ENCODE peak calls at places on chromosomes 7 and 10, in seven cellular contexts. J is transverse colon, H is stomach, U is prostate gland, E is spleen, S is upper lobe of left lung, C is HepG2. Y is an unnamed sample.

GRCh38 chr10:79413196-79413595 is 32.2 kb downstream of the ZCCHC24 start:
- DNase-seq in J (no peak), H (no peak), U (no peak), E (peak), S (peak), C (no peak), Y (no peak)

GRCh38 chr7:158070222-158070920 is 517.3 kb downstream of the PTPRN2 start:
- DNase-seq in J (no peak), H (no peak), U (no peak), E (peak), S (no peak), C (no peak), Y (no peak)

GRCh38 chr10:24202181-24202570 is 6.8 kb upstream of the KIAA1217 start:
- DNase-seq in J (peak), H (no peak), U (peak), E (no peak), S (no peak), C (peak), Y (no peak)

GRCh38 chr10:95430231-95430951 is 130.8 kb downstream of the SORBS1 start:
- DNase-seq in J (peak), H (peak), U (peak), E (no peak), S (peak), C (peak), Y (peak)

GRCh38 chr7:84022686-84023308 is 171.8 kb downstream of the SEMA3A start:
- DNase-seq in J (peak), H (peak), U (no peak), E (no peak), S (no peak), C (peak), Y (no peak)

GRCh38 chr10:74640134-74640533 is 186.3 kb upstream of the KAT6B start:
- DNase-seq in J (no peak), H (no peak), U (no peak), E (no peak), S (no peak), C (no peak), Y (no peak)

GRCh38 chr10:75994332-75995040 is 563.1 kb downstream of the LRMDA start:
- DNase-seq in J (no peak), H (no peak), U (no peak), E (no peak), S (no peak), C (no peak), Y (no peak)

GRCh38 chr10:133318494-133319127 is 9.9 kb downstream of the ZNF511 start:
- DNase-seq in J (peak), H (peak), U (no peak), E (peak), S (peak), C (peak), Y (peak)

GRCh38 chr10:31940839-31941653 is 12.4 kb upstream of the ARHGAP12 start:
- DNase-seq in J (peak), H (peak), U (peak), E (no peak), S (no peak), C (peak), Y (no peak)

GRCh38 chr10:80460399-80461207 is 6.5 kb downstream of the TSPAN14 start:
- DNase-seq in J (peak), H (peak), U (peak), E (no peak), S (peak), C (peak), Y (no peak)

GRCh38 chr7:123607423-123607975 is 5.9 kb downstream of the ASB15 start:
- DNase-seq in J (no peak), H (no peak), U (no peak), E (no peak), S (no peak), C (no peak), Y (no peak)

GRCh38 chr10:96292971-96293909 is 11.0 kb upstream of the DNTT start:
- DNase-seq in J (peak), H (no peak), U (peak), E (no peak), S (no peak), C (peak), Y (no peak)

GRCh38 chr10:60098676-60099601 is 192.6 kb upstream of the CCDC6 start:
- DNase-seq in J (no peak), H (no peak), U (no peak), E (no peak), S (no peak), C (peak), Y (no peak)

GRCh38 chr7:150850273-150850672 is 2.0 kb upstream of the AOC1 start:
- DNase-seq in J (no peak), H (no peak), U (no peak), E (no peak), S (no peak), C (no peak), Y (no peak)

GRCh38 chr10:112671743-112672142 is 224.7 kb downstream of the VTI1A start:
- DNase-seq in J (no peak), H (no peak), U (no peak), E (no peak), S (no peak), C (no peak), Y (no peak)

GRCh38 chr7:5484921-5485320 is 61.3 kb upstream of the TNRC18 start:
- DNase-seq in J (no peak), H (no peak), U (no peak), E (no peak), S (no peak), C (no peak), Y (no peak)

GRCh38 chr7:41755100-41755499 is 52.2 kb upstream of the INHBA start:
- DNase-seq in J (no peak), H (no peak), U (no peak), E (no peak), S (no peak), C (no peak), Y (no peak)

GRCh38 chr7:106772655-106773108 is 92.4 kb upstream of the PIK3CG start:
- DNase-seq in J (no peak), H (no peak), U (no peak), E (no peak), S (no peak), C (no peak), Y (no peak)

GRCh38 chr10:129960493-129961273 is 3.4 kb downstream of the EBF3 start:
- DNase-seq in J (no peak), H (no peak), U (no peak), E (no peak), S (no peak), C (no peak), Y (no peak)

GRCh38 chr10:3350205-3350604 is 177.6 kb upstream of the PITRM1 start:
- DNase-seq in J (no peak), H (no peak), U (no peak), E (no peak), S (no peak), C (no peak), Y (no peak)

GRCh38 chr10:53664620-53665019 is 892.0 kb upstream of the MBL2 start:
- DNase-seq in J (peak), H (no peak), U (no peak), E (no peak), S (peak), C (no peak), Y (no peak)

GRCh38 chr7:43454936-43455518 is 127.9 kb upstream of the STK17A start:
- DNase-seq in J (no peak), H (no peak), U (no peak), E (no peak), S (no peak), C (peak), Y (no peak)

GRCh38 chr7:37201876-37202198 is 246.8 kb downstream of the ELMO1 start:
- DNase-seq in J (no peak), H (no peak), U (no peak), E (no peak), S (no peak), C (no peak), Y (no peak)

GRCh38 chr7:37198906-37199485 is 249.7 kb downstream of the ELMO1 start:
- DNase-seq in J (peak), H (peak), U (peak), E (peak), S (peak), C (peak), Y (peak)

GRCh38 chr7:37198188-37198905 is 250.3 kb downstream of the ELMO1 start:
- DNase-seq in J (no peak), H (no peak), U (no peak), E (no peak), S (no peak), C (peak), Y (no peak)

GRCh38 chr7:37205451-37205850 is 243.2 kb downstream of the ELMO1 start:
- DNase-seq in J (peak), H (no peak), U (no peak), E (no peak), S (no peak), C (no peak), Y (no peak)

DNA sequence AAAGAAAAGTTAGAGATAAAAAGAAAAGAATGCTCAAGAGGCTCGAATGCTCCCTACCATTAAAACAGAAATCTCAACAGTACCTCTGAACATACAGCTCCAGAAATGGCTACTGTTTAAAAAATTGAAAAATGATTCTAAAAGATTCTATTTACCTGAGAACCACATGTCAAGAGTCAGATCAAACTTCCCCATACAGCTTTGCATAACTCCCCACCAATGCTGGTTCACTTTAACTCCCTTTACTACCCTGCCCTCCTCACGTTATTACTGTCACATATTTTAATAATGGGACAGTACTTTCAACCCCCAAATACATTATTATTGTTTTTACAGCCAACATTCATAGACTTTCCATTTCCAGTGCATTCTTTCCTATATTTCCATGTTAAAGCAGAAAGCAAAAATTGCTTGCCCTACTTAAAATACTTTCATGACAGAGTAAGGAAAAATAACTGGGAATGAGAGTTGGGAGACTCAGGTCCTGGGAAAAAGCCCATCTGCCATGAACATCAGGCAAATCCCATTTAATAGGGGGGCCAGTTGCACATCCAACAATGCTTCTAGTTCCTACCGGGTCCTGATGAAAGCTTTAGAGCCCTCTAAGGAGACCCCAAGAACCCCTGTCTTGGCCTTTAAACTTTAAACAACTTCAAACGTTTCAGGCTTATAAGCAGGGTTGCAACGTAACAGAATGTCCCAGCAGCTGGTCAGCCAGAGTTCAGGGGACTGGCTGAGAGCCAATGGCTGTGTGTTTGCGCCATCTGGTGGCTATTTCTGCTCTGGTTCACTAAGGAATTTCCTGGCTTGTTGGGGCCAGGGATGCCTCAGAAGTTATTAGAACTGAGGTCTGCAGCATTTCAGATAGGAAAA is 247.4 kb downstream of the ELMO1 start:
- DNase-seq in J (peak), H (peak), U (peak), E (peak), S (peak), C (peak), Y (peak)
- TF ChIP-seq POLR2AphosphoS5 in J (peak), H (peak), U (peak), E (peak), S (peak), C (no peak), Y (no peak)

DNA sequence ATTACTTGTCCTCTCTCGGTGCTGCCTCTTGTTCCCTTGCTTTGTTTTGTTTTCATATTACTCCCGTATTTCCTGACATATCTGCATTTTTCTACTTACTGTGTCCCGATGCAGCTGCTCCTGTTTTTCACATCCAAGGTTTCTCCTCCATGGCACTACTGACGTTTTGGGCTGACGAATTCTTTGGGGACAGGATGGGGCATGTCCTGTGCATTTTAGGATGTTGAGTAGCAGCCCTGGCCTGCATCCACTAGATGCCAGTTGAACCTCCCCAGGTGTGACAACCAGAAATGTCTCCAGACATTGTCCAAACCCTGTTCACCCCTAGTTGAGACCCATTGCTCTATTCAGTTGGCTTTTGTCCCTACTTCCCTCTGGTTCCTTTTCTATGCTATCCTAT is 12.4 kb downstream of the ZNF789 start:
- DNase-seq in J (no peak), H (no peak), U (no peak), E (no peak), S (no peak), C (no peak), Y (no peak)
- TF ChIP-seq POLR2A in J (no peak), H (no peak), U (no peak), E (no peak), S (no peak), C (no peak), Y (no peak)

GRCh38 chr7:8114175-8114574 is 145.6 kb downstream of the GLCCI1 start:
- DNase-seq in J (no peak), H (no peak), U (no peak), E (no peak), S (no peak), C (no peak), Y (no peak)

GRCh38 chr7:8113184-8113583 is 144.6 kb downstream of the GLCCI1 start:
- DNase-seq in J (no peak), H (no peak), U (no peak), E (no peak), S (no peak), C (no peak), Y (no peak)

GRCh38 chr7:8109196-8110022 is 140.8 kb downstream of the GLCCI1 start:
- DNase-seq in J (no peak), H (no peak), U (no peak), E (no peak), S (no peak), C (no peak), Y (no peak)

GRCh38 chr7:8112685-8113084 is 144.1 kb downstream of the GLCCI1 start:
- DNase-seq in J (no peak), H (no peak), U (no peak), E (no peak), S (no peak), C (no peak), Y (no peak)

DNA sequence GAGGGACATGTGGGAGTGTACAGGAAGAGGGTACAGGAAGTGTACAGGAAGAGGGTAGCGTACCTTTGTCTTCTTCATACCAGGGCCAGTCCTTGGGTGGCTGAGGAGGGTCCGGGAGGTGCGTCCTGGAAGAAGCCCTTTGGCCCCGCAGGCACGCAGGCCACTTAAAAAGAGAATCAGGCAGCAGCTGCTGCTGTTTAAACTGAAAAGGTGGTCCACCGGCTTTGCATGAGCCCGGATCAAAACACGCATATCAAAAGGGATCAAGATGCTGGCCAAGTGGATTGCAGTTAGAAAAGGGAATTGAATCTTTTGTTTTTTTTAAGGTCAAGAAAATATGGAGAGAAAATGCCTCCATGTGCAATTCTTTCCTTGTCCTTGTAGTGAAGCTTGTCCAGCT is 142.7 kb downstream of the GLCCI1 start:
- DNase-seq in J (no peak), H (no peak), U (no peak), E (no peak), S (no peak), C (no peak), Y (no peak)
- TF ChIP-seq POLR2AphosphoS5 in J (no peak), H (no peak), U (no peak), E (no peak), S (no peak), C (no peak), Y (no peak)

DNA sequence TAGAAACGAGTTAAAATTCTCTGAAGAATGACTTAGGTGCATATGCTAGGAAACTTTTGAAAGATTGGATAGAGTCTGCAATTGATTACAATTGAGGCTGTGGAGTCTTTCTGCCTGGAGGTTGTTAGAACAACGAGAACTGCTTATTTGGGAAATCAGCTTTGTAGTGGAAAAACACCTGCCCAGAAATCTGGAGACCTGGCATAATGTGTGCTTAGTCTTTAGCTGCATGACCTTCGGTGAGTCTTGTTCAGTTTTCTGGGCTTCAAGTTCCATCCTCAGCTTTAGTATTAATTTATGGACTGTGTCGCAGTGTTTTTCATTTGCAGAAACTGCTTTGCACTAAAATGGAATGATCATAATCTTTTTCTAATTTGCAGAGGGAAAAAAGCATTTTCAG is 31.7 kb downstream of the CCNY start:
- DNase-seq in J (no peak), H (no peak), U (no peak), E (no peak), S (no peak), C (no peak), Y (no peak)
- TF ChIP-seq POLR2A in J (no peak), H (no peak), U (no peak), E (no peak), S (no peak), C (no peak), Y (no peak)

DNA sequence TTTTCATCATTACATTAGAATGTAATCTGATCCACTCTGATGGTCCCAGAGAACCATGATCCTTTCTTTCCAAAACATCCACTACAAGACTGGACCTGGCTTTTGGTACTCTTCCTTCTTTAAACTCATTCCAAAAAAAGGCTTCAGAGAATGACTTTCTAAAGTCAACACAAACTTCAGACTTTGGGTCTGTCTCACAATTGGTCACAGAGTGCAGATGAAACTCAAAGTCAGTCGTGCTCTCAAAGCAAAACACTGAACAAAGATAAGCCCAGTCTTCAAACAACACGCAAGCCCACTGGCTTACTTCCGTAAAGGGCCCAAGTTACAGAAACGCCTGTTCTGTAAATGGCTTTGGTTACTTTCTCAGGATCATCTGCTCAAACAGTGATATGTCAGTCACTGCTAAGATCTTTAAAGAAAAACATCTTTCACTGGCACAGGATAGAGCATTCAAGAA is 250.9 kb upstream of the MKLN1 start:
- DNase-seq in J (no peak), H (no peak), U (peak), E (no peak), S (no peak), C (peak), Y (no peak)
- TF ChIP-seq POLR2AphosphoS5 in J (no peak), H (no peak), U (peak), E (no peak), S (no peak), C (no peak), Y (no peak)

DNA sequence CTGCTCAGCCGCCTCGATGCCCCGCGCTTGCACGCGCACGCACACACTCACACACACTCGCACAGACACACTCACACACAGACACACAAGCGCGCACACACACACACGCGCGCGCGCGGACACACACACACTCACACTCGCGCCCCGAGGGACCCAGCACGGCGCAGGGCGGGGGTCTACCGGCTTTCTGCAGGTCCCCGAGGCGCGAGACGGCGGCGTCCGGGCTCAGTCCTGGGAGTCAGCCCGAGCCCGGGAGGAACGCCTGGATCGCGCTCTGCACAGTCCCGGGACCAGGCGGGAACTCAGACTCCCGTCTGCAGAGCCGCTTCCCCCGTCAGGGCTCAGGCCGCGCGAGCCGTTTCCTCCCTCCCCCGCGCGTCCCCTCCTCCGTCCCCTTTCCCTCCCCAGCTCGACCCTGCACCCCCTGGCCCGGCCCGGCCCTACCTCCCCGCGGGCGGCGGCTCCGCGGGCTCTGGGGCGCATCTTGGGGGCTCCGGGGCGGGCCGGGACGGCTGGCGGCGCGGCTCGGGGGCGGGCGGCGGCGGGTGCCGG is 477 bp downstream of the DENND2A start:
- DNase-seq in J (peak), H (peak), U (no peak), E (peak), S (no peak), C (no peak), Y (peak)
- TF ChIP-seq POLR2A in J (no peak), H (no peak), U (no peak), E (no peak), S (no peak), C (no peak), Y (no peak)

DNA sequence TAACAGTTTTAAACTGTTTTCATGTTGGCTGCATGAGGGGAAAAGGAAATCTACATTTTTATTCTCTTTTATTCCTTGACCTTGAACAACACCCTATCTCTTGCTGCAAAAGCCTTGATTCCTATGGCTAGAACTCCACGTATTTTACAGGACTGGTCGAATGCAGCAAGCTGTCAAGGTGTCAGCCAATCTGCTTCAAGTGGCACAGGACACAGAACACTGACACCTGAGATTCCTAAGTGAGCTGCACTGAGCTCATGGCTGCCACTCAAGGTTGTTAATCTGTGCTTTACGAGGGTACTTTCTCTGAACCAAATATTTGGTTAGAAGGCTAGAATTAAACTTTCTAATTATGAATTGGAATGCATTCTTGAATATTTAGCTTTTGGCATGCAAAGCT is 349.7 kb upstream of the COBL start:
- DNase-seq in J (no peak), H (no peak), U (no peak), E (no peak), S (no peak), C (no peak), Y (no peak)
- TF ChIP-seq POLR2AphosphoS5 in J (no peak), H (no peak), U (no peak), E (no peak), S (no peak), C (no peak), Y (no peak)

Y was measured in GM12892.